ENCODE peak calls at places on chromosomes 12 and 14, in four cellular contexts. D is A549, U is breast epithelium, H is right lobe of liver. B is an unnamed sample.

GRCh38 chr14:72740504-72740961 is 153.4 kb downstream of the DPF3 start:
- DNase-seq in D (no peak), U (no peak), H (no peak), B (no peak)

GRCh38 chr12:92156139-92156538 is 10.5 kb upstream of the BTG1 start:
- DNase-seq in U (no peak), H (no peak), D (no peak), B (no peak)

GRCh38 chr12:103548622-103549601 is 38.2 kb upstream of the STAB2 start:
- DNase-seq in H (peak; percentile 46), U (peak; percentile 48), D (peak; percentile 64), B (peak; percentile 17)

GRCh38 chr12:104263580-104264358 is 39.8 kb upstream of the EID3 start:
- DNase-seq in D (no peak), U (no peak), H (no peak), B (no peak)

GRCh38 chr12:57551637-57552305 is 1.9 kb downstream of the KIF5A start:
- DNase-seq in D (no peak), H (no peak), U (no peak), B (no peak)

GRCh38 chr12:70919597-70920035 is 922 bp downstream of the PTPRR start:
- DNase-seq in U (no peak), H (no peak), D (no peak), B (no peak)

GRCh38 chr12:120095356-120096135 is 21.0 kb downstream of the RAB35 start:
- DNase-seq in H (no peak), D (no peak), U (no peak), B (no peak)

GRCh38 chr14:98798099-98798498 is 473.9 kb downstream of the BCL11B start:
- DNase-seq in U (no peak), H (no peak), D (no peak), B (no peak)

GRCh38 chr14:73785834-73786631 is 65.6 kb upstream of the PTGR2 start:
- DNase-seq in D (peak; percentile 60), H (peak; percentile 82), U (peak; percentile 76), B (peak; percentile 83)

GRCh38 chr12:132672678-132673077 is 14.5 kb downstream of the POLE start:
- DNase-seq in U (no peak), D (no peak), H (peak; percentile 50), B (no peak)

GRCh38 chr12:72346331-72346944 is 74.3 kb downstream of the TRHDE start:
- DNase-seq in U (no peak), H (no peak), D (peak; percentile 1), B (peak; percentile 6)

GRCh38 chr14:99728981-99729451 is 44.9 kb downstream of the CYP46A1 start:
- DNase-seq in U (no peak), D (no peak), H (peak; percentile 6), B (no peak)

GRCh38 chr12:100348657-100349454 is 8.0 kb upstream of the SLC17A8 start:
- DNase-seq in H (no peak), D (peak; percentile 34), U (no peak), B (no peak)

GRCh38 chr12:9244894-9245293 is 36.7 kb upstream of the PZP start:
- DNase-seq in U (peak; percentile 63), H (peak; percentile 76), D (no peak), B (no peak)

GRCh38 chr12:100688451-100688864 is 106.1 kb upstream of the ANO4 start:
- DNase-seq in H (no peak), D (no peak), U (no peak), B (no peak)

GRCh38 chr14:105399441-105399775 is 1.1 kb downstream of the TEX22 start:
- DNase-seq in H (peak; percentile 20), U (no peak), D (no peak), B (no peak)

GRCh38 chr14:105398044-105398725 is at the start of gene TEX22:
- DNase-seq in H (peak; percentile 90), U (peak; percentile 69), D (peak; percentile 75), B (peak; percentile 78)

GRCh38 chr14:105397350-105397931 is 897 bp upstream of the TEX22 start:
- DNase-seq in H (peak; percentile 21), D (no peak), U (no peak), B (no peak)

GRCh38 chr14:105400016-105400415 is 1.7 kb downstream of the TEX22 start:
- DNase-seq in D (no peak), U (no peak), H (no peak), B (no peak)

DNA sequence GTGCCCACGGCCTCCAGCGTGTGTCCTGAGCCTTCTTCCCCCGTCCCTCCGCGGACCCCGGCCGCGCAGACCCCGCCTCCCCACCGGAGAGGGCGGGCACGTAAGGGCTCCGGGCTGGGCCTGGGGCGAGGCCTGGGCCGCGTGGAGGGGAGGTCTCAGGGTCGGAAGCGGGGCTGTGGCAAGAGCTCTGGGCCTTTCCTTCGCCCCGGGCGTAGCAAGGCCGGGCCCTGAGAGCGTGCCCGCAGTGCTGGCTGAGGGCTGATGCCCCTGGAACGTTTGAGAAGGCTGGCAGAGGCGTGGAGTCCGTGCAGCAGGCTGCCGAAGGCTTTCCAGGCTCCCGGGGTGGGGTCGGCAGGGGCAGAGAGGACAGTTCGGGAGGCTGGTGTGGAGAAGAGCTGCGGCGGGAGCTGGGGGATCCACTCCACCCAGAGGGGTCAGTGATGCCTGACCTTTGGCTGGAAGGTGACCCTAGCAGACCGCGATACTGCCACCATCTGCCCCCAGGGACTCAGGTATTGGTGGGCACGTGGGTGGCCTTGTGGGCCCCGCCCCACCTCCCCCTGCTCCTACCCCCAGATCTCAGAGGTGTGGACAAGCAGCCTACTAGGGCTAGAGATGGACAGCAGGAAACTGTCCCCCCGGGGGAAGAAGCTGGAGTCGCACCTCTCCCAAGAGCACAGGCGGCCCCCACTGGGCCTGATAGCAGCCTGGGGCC is 545 bp downstream of the TEX22 start:
- DNase-seq in D (no peak), U (no peak), H (no peak), B (no peak)
- TF ChIP-seq POLR2A in D (no peak), U (no peak), H (no peak), B (no peak)

GRCh38 chr12:26031814-26032213 is 73.3 kb downstream of the RASSF8 start:
- DNase-seq in D (no peak), U (no peak), H (no peak), B (no peak)
- TF ChIP-seq POLR2A in D (no peak), U (no peak), H (no peak), B (no peak)

GRCh38 chr12:55719371-55719770 is 822 bp upstream of the RDH5 start:
- DNase-seq in U (no peak), H (no peak), D (no peak), B (no peak)

GRCh38 chr12:55720894-55721444 is 776 bp downstream of the RDH5 start:
- DNase-seq in U (peak; percentile 69), H (peak; percentile 77), D (peak; percentile 57), B (peak; percentile 84)

GRCh38 chr12:55721601-55722213 is 1.5 kb downstream of the RDH5 start:
- DNase-seq in U (no peak), D (no peak), H (no peak), B (no peak)

GRCh38 chr12:55718650-55719275 is 1.4 kb upstream of the RDH5 start:
- DNase-seq in U (no peak), D (no peak), H (no peak), B (no peak)

DNA sequence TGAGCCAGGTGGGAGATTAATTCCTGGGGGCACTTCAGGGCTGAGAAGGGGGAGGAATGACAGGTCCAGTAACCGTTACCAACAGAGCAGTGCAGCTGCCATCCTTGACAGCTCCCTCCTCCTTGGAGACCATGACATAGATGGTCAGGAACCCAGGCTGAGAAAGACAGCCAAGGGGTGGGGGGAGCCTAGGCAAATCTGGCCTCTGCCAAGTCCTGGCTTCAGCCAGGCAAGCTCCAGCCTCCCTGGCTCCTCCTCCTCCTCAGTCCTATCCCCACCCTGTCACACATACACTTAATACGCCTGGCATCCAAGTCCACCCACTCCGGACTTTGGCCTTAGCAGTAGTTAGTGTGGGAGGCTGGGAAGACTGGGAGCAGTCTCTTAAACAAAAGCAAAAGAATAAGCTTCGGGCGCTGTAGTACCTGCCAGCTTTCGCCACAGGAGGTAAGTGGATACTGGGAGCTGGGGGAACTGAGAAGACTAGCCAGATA is at the start of gene RDH5:
- DNase-seq in U (peak; percentile 76), D (no peak), H (peak; percentile 76), B (peak; percentile 76)
- TF ChIP-seq POLR2A in U (no peak), D (no peak), H (peak; percentile 56), B (peak; percentile 40)

DNA sequence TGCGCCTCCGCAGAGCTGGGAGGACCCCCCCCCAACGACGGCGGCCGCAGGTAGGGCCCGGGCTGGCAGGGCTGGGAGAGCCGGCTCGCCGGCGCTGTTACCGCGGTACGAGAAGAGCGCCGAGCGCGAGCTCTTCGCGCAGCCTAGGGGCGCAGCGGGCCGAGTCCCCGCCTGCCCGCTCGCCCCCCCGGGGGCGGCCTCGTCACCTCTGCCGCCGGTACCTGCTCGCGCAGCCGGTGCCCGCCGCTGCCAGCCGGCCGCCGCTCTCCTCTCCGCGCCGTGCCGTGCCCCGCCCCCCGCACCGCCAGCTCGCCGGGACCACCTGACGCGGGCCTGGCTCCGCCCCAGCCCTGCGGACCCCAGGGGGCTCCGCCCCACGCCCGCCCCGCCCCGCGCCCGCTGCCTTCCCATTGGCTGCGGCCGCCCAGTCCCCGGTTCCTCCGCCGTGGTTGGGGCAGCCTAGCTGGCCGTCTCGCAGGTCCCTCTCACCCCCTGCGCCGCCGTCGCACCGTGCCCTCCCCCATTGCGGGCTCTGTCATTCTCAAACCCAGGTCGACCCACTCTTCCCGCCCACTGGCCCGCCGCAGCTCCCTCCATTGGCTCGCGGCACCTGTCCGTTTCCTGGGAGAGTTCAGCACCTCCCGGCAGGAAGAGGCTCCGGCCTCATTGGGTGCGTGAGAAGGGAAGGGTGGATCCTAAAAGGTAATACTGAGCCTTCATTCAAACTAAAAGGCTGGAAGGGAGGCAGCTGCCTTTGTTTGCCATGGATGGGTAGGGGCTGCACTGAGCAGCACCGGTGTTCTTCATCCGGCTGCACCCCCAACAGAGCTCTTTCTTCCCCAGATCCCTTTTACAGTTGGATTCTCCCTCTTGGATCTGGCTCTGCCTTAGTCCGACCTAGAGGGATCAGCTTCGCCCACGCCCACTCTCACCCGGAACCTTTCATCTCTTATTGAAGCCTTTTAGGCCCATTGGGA is at the start of gene MAP3K9:
- DNase-seq in U (peak; percentile 97), D (peak; percentile 97), H (peak; percentile 96), B (peak; percentile 77)
- TF ChIP-seq POLR2A in U (no peak), D (peak; percentile 57), H (peak; percentile 54), B (peak; percentile 53)

GRCh38 chr14:77033622-77034521 is 5.4 kb upstream of the IRF2BPL start:
- DNase-seq in U (peak; percentile 84), H (peak; percentile 93), D (peak; percentile 92), B (peak; percentile 84)
- TF ChIP-seq POLR2A in U (peak; percentile 27), H (peak; percentile 5), D (peak; percentile 38), B (peak; percentile 55)

GRCh38 chr14:67620217-67620789 is 583 bp downstream of the ARG2 start:
- DNase-seq in D (peak; percentile 21), H (peak; percentile 34), U (peak; percentile 18), B (peak; percentile 48)

GRCh38 chr14:67623114-67623513 is 3.4 kb downstream of the ARG2 start:
- DNase-seq in U (no peak), H (no peak), D (no peak), B (no peak)

GRCh38 chr14:67618617-67619063 is 1.1 kb upstream of the ARG2 start:
- DNase-seq in H (no peak), U (no peak), D (peak; percentile 67), B (no peak)

GRCh38 chr14:67622675-67623074 is 3.0 kb downstream of the ARG2 start:
- DNase-seq in U (no peak), D (no peak), H (no peak), B (no peak)

GRCh38 chr14:67619446-67620216 is at the start of gene ARG2:
- DNase-seq in U (peak; percentile 99), H (peak; percentile 100), D (peak; percentile 91), B (peak; percentile 96)
- TF ChIP-seq POLR2A in U (peak; percentile 34), H (peak; percentile 74), D (no peak), B (peak; percentile 98)